ENCODE peak calls at places on chromosome 4, in seven cellular contexts. K is activated CD8-positive, alpha-beta memory T cell treated with anti-CD3 and anti-CD28 coated beads, Interleukin-2, amount 50 U/mL, for 4 hours; Q is glutamatergic neuron; W is PC-3; E is C1 segment of cervical spinal cord; A is left colon; P is Calu3. Y is an unnamed sample.
A peak's percentile ranks its signal among the peaks of the same experiment; 100 is the strongest.

GRCh38 chr4:8725845-8726244 is 133.3 kb downstream of the CPZ start:
- DNase-seq in K (no peak), P (no peak), Q (no peak), W (no peak), A (peak; percentile 12), E (no peak), Y (no peak)

GRCh38 chr4:84814100-84814750 is 152.3 kb downstream of the WDFY3 start:
- DNase-seq in W (peak; percentile 81), E (no peak), Q (peak; percentile 43), K (no peak), A (no peak), P (peak; percentile 48), Y (peak; percentile 14)

GRCh38 chr4:144531841-144532240 is 114.1 kb upstream of the HHIP start:
- DNase-seq in E (no peak), K (no peak), Q (no peak), W (no peak), P (no peak), A (no peak), Y (no peak)

GRCh38 chr4:3408793-3409330 is 32.9 kb upstream of the HGFAC start:
- DNase-seq in Q (peak; percentile 18), P (no peak), W (no peak), E (no peak), K (no peak), A (peak; percentile 7), Y (no peak)

GRCh38 chr4:166315721-166316467 is 442.9 kb downstream of the TLL1 start:
- DNase-seq in K (no peak), P (no peak), W (no peak), A (no peak), Q (no peak), E (no peak), Y (no peak)

GRCh38 chr4:128338634-128339355 is 51.2 kb upstream of the PGRMC2 start:
- DNase-seq in E (no peak), K (no peak), A (no peak), W (peak; percentile 76), P (peak; percentile 2), Q (no peak), Y (peak; percentile 57)

GRCh38 chr4:141473952-141474351 is 162.4 kb upstream of the IL15 start:
- DNase-seq in E (no peak), K (no peak), W (no peak), A (no peak), P (no peak), Q (no peak), Y (no peak)

GRCh38 chr4:41222259-41222658 is 7.9 kb upstream of the APBB2 start:
- DNase-seq in K (no peak), Q (no peak), A (no peak), P (no peak), W (peak; percentile 54), E (no peak), Y (no peak)

GRCh38 chr4:175776217-175776616 is 35.8 kb downstream of the GPM6A start:
- DNase-seq in K (no peak), W (no peak), Q (peak; percentile 21), A (no peak), P (no peak), E (peak; percentile 17), Y (no peak)

GRCh38 chr4:152112887-152113286 is 352.1 kb upstream of the GATB start:
- DNase-seq in W (no peak), P (no peak), E (no peak), Q (no peak), A (no peak), K (no peak), Y (no peak)

GRCh38 chr4:114237997-114238396 is 258.6 kb upstream of the ARSJ start:
- DNase-seq in A (no peak), W (no peak), P (no peak), E (no peak), Q (no peak), K (no peak), Y (no peak)

GRCh38 chr4:16025268-16025667 is 58.6 kb downstream of the PROM1 start:
- DNase-seq in Q (no peak), W (no peak), A (no peak), K (no peak), P (no peak), E (no peak), Y (no peak)

GRCh38 chr4:7187297-7187592 is 5.1 kb upstream of the SORCS2 start:
- DNase-seq in E (no peak), Q (no peak), A (peak; percentile 6), W (no peak), K (no peak), P (no peak), Y (no peak)

GRCh38 chr4:104989363-104989762 is 157.3 kb upstream of the TET2 start:
- DNase-seq in P (no peak), W (peak; percentile 4), E (no peak), K (no peak), A (no peak), Q (no peak), Y (no peak)

GRCh38 chr4:46975841-46976551 is 17.4 kb downstream of the GABRA4 start:
- DNase-seq in W (no peak), P (no peak), K (no peak), E (no peak), A (no peak), Q (no peak), Y (no peak)

GRCh38 chr4:78168029-78168428 is 110.9 kb downstream of the FRAS1 start:
- DNase-seq in K (no peak), A (no peak), Q (no peak), E (no peak), W (no peak), P (no peak), Y (no peak)

GRCh38 chr4:48575964-48576363 is 85.9 kb downstream of the ZAR1 start:
- DNase-seq in Q (no peak), K (no peak), W (peak; percentile 27), E (no peak), A (no peak), P (no peak), Y (no peak)

GRCh38 chr4:53489279-53489889 is 101.9 kb downstream of the LNX1 start:
- DNase-seq in P (no peak), K (no peak), E (no peak), Q (no peak), A (no peak), W (peak; percentile 57), Y (no peak)